ENCODE peak calls at places on chromosome 4, in eight cellular contexts. W is left lung; T is MV-4-11; D is activated CD4-positive, alpha-beta T cell treated with anti-CD3 and anti-CD28 coated beads, Interleukin-2, amount 50 U/mL, for 1 hour; I is cardiac fibroblast; Z is activated T-cell treated with anti-CD3 and anti-CD28 coated beads for 1 hour; G is NCI-H1092; Y is vagina. V is an unnamed sample.

GRCh38 chr4:22897520-22898108 is 204.9 kb downstream of the GBA3 start:
- DNase-seq in W (no peak), T (peak), D (peak), I (peak), Z (peak), G (peak), Y (no peak), V (peak)

GRCh38 chr4:52641853-52642563 is 17.1 kb downstream of the USP46 start:
- DNase-seq in W (no peak), T (peak), D (no peak), I (no peak), Z (no peak), G (no peak), Y (no peak), V (no peak)

GRCh38 chr4:181662383-181662782 is 580.8 kb upstream of the TENM3 start:
- DNase-seq in W (no peak), T (no peak), D (no peak), I (peak), Z (no peak), G (no peak), Y (no peak), V (no peak)

GRCh38 chr4:98674404-98675173 is 16.2 kb upstream of the TSPAN5 start:
- DNase-seq in W (no peak), T (no peak), D (no peak), I (no peak), Z (no peak), G (no peak), Y (no peak), V (no peak)

GRCh38 chr4:48275247-48275646 is 5.6 kb upstream of the TEC start:
- DNase-seq in W (no peak), T (peak), D (no peak), I (peak), Z (no peak), G (peak), Y (no peak), V (no peak)

GRCh38 chr4:56253631-56254241 is 133.6 kb downstream of the AASDH start:
- DNase-seq in W (no peak), T (no peak), D (no peak), I (no peak), Z (no peak), G (no peak), Y (no peak), V (no peak)

GRCh38 chr4:80336582-80336981 is 1.1 kb downstream of the CFAP299 start:
- DNase-seq in W (no peak), T (no peak), D (no peak), I (peak), Z (no peak), G (no peak), Y (no peak), V (no peak)

GRCh38 chr4:1022739-1023066 is 11.3 kb downstream of the FGFRL1 start:
- DNase-seq in W (no peak), T (no peak), D (no peak), I (no peak), Z (no peak), G (no peak), Y (no peak), V (no peak)

GRCh38 chr4:171759274-171759673 is 53.9 kb upstream of the GALNTL6 start:
- DNase-seq in W (peak), T (no peak), D (no peak), I (no peak), Z (no peak), G (no peak), Y (no peak), V (no peak)

GRCh38 chr4:52750819-52751348 is 341 bp downstream of the ERVMER34-1 start:
- DNase-seq in W (peak), T (no peak), D (no peak), I (peak), Z (no peak), G (no peak), Y (no peak), V (no peak)

GRCh38 chr4:86855572-86855971 is 6.4 kb upstream of the SLC10A6 start:
- DNase-seq in W (no peak), T (no peak), D (no peak), I (peak), Z (no peak), G (no peak), Y (no peak), V (no peak)

GRCh38 chr4:146333187-146333894 is 119.0 kb downstream of the REELD1 start:
- DNase-seq in W (no peak), T (peak), D (no peak), I (peak), Z (no peak), G (no peak), Y (no peak), V (no peak)

GRCh38 chr4:108360857-108361820 is 192.4 kb upstream of the LEF1 start:
- DNase-seq in W (no peak), T (no peak), D (no peak), I (peak), Z (no peak), G (no peak), Y (no peak), V (no peak)

GRCh38 chr4:103996637-103997036 is 276.9 kb upstream of the TACR3 start:
- DNase-seq in W (no peak), T (no peak), D (no peak), I (peak), Z (no peak), G (no peak), Y (no peak), V (no peak)

GRCh38 chr4:103867311-103867710 is 147.5 kb upstream of the TACR3 start:
- DNase-seq in W (no peak), T (no peak), D (no peak), I (no peak), Z (no peak), G (no peak), Y (no peak), V (no peak)

GRCh38 chr4:163932504-163932903 is 438.0 kb downstream of the TMA16 start:
- DNase-seq in W (no peak), T (no peak), D (no peak), I (no peak), Z (no peak), G (no peak), Y (no peak), V (no peak)

GRCh38 chr4:88600129-88600849 is 8.0 kb downstream of the HERC3 start:
- DNase-seq in W (no peak), T (no peak), D (no peak), I (peak), Z (no peak), G (no peak), Y (no peak), V (no peak)

GRCh38 chr4:2350982-2351381 is 67.5 kb downstream of the ZFYVE28 start:
- DNase-seq in W (no peak), T (no peak), D (no peak), I (no peak), Z (no peak), G (no peak), Y (no peak), V (no peak)

GRCh38 chr4:152820073-152820472 is 40.3 kb downstream of the ARFIP1 start:
- DNase-seq in W (no peak), T (no peak), D (no peak), I (no peak), Z (no peak), G (no peak), Y (no peak), V (no peak)

GRCh38 chr4:113674251-113674650 is 87.3 kb downstream of the CAMK2D start:
- DNase-seq in W (no peak), T (peak), D (no peak), I (no peak), Z (no peak), G (no peak), Y (no peak), V (no peak)

GRCh38 chr4:170339522-170339921 is 249.8 kb upstream of the AADAT start:
- DNase-seq in W (no peak), T (no peak), D (no peak), I (peak), Z (no peak), G (no peak), Y (no peak), V (no peak)

GRCh38 chr4:88481557-88481956 is 24.6 kb downstream of the HERC5 start:
- DNase-seq in W (no peak), T (no peak), D (no peak), I (peak), Z (no peak), G (no peak), Y (no peak), V (no peak)

GRCh38 chr4:95049838-95050237 is 292.1 kb downstream of the BMPR1B start:
- DNase-seq in W (no peak), T (no peak), D (no peak), I (peak), Z (no peak), G (no peak), Y (no peak), V (no peak)

GRCh38 chr4:41686893-41687292 is 61.6 kb downstream of the PHOX2B start:
- DNase-seq in W (no peak), T (no peak), D (no peak), I (no peak), Z (no peak), G (no peak), Y (no peak), V (no peak)

GRCh38 chr4:152535236-152535902 is 523 bp downstream of the FBXW7 start:
- DNase-seq in W (peak), T (no peak), D (peak), I (no peak), Z (peak), G (no peak), Y (no peak), V (peak)

GRCh38 chr4:51843309-51844156 is 580 bp downstream of the DCUN1D4 start:
- DNase-seq in W (peak), T (no peak), D (peak), I (peak), Z (peak), G (peak), Y (no peak), V (peak)